ENCODE peak calls at places on chromosome 10, in five cellular contexts. One of them, this sample, is unnamed. For H3K4me1, the result is how much of the 10 kb centered on the place peaks cover.

GRCh38 chr10:53395449-53395848 is 622.9 kb upstream of the MBL2 start:
- DNase-seq in keratinocyte: no peak
- DNase-seq in left ventricle myocardium inferior: no peak
- DNase-seq in transverse colon: no peak
- DNase-seq in ascending aorta: no peak
- DNase-seq in this sample: no peak

GRCh38 chr10:48439031-48439430 is 132.6 kb downstream of the MAPK8 start:
- DNase-seq in transverse colon: no peak
- DNase-seq in left ventricle myocardium inferior: no peak
- DNase-seq in keratinocyte: no peak
- DNase-seq in ascending aorta: no peak
- DNase-seq in this sample: no peak

GRCh38 chr10:57844387-57844998 is 423.2 kb downstream of the IPMK start:
- DNase-seq in keratinocyte: no peak
- DNase-seq in left ventricle myocardium inferior: no peak
- DNase-seq in transverse colon: no peak
- DNase-seq in ascending aorta: no peak
- DNase-seq in this sample: no peak

GRCh38 chr10:7763929-7764328 is 23.9 kb downstream of the KIN start:
- DNase-seq in left ventricle myocardium inferior: no peak
- DNase-seq in transverse colon: no peak
- DNase-seq in ascending aorta: no peak
- DNase-seq in keratinocyte: no peak
- DNase-seq in this sample: no peak

GRCh38 chr10:129961274-129961839 is 2.7 kb downstream of the EBF3 start:
- DNase-seq in ascending aorta: peak
- DNase-seq in keratinocyte: no peak
- DNase-seq in left ventricle myocardium inferior: no peak
- DNase-seq in transverse colon: no peak
- DNase-seq in this sample: no peak

GRCh38 chr10:3852147-3852904 is 67.3 kb upstream of the KLF6 start:
- DNase-seq in ascending aorta: peak
- DNase-seq in keratinocyte: peak
- DNase-seq in left ventricle myocardium inferior: peak
- DNase-seq in transverse colon: peak
- DNase-seq in this sample: peak

GRCh38 chr10:33284945-33285344 is 49.5 kb downstream of the NRP1 start:
- DNase-seq in left ventricle myocardium inferior: no peak
- DNase-seq in keratinocyte: no peak
- DNase-seq in transverse colon: no peak
- DNase-seq in ascending aorta: no peak
- DNase-seq in this sample: no peak

GRCh38 chr10:95168694-95169093 is 25.3 kb upstream of the ACSM6 start:
- DNase-seq in keratinocyte: no peak
- DNase-seq in transverse colon: no peak
- DNase-seq in ascending aorta: no peak
- DNase-seq in left ventricle myocardium inferior: no peak
- DNase-seq in this sample: no peak

GRCh38 chr10:6878067-6878412 is 298.0 kb upstream of the PRKCQ start:
- DNase-seq in transverse colon: no peak
- DNase-seq in keratinocyte: no peak
- DNase-seq in ascending aorta: no peak
- DNase-seq in left ventricle myocardium inferior: no peak
- DNase-seq in this sample: no peak

GRCh38 chr10:29600067-29600466 is 34.7 kb downstream of the SVIL start:
- DNase-seq in transverse colon: no peak
- DNase-seq in left ventricle myocardium inferior: no peak
- DNase-seq in ascending aorta: peak
- DNase-seq in keratinocyte: peak
- DNase-seq in this sample: no peak

GRCh38 chr10:71281646-71282322 is 37.3 kb upstream of the SLC29A3 start:
- DNase-seq in keratinocyte: no peak
- DNase-seq in left ventricle myocardium inferior: no peak
- DNase-seq in ascending aorta: no peak
- DNase-seq in transverse colon: no peak
- DNase-seq in this sample: no peak

GRCh38 chr10:93393231-93393630 is 88.9 kb downstream of the MYOF start:
- DNase-seq in transverse colon: no peak
- DNase-seq in ascending aorta: no peak
- DNase-seq in left ventricle myocardium inferior: no peak
- DNase-seq in keratinocyte: no peak
- DNase-seq in this sample: no peak

GRCh38 chr10:97566338-97566986 is 6.1 kb upstream of the ANKRD2 start:
- DNase-seq in ascending aorta: no peak
- DNase-seq in keratinocyte: no peak
- DNase-seq in transverse colon: no peak
- DNase-seq in left ventricle myocardium inferior: no peak
- DNase-seq in this sample: no peak

GRCh38 chr10:97561678-97562077 is 10.9 kb upstream of the ANKRD2 start:
- DNase-seq in keratinocyte: no peak
- DNase-seq in transverse colon: no peak
- DNase-seq in left ventricle myocardium inferior: no peak
- DNase-seq in ascending aorta: no peak
- DNase-seq in this sample: no peak

GRCh38 chr10:97563337-97563736 is 9.2 kb upstream of the ANKRD2 start:
- DNase-seq in transverse colon: no peak
- DNase-seq in ascending aorta: no peak
- DNase-seq in left ventricle myocardium inferior: no peak
- DNase-seq in keratinocyte: no peak
- DNase-seq in this sample: no peak

GRCh38 chr10:97567891-97568290 is 4.7 kb upstream of the ANKRD2 start:
- DNase-seq in ascending aorta: no peak
- DNase-seq in keratinocyte: no peak
- DNase-seq in left ventricle myocardium inferior: no peak
- DNase-seq in transverse colon: no peak
- DNase-seq in this sample: no peak

GRCh38 chr10:97564776-97565175 is 7.8 kb upstream of the ANKRD2 start:
- DNase-seq in left ventricle myocardium inferior: no peak
- DNase-seq in ascending aorta: no peak
- DNase-seq in transverse colon: no peak
- DNase-seq in keratinocyte: no peak
- DNase-seq in this sample: no peak
- H3K4me1 ChIP-seq in left ventricle myocardium inferior: under half
- H3K4me1 ChIP-seq in ascending aorta: under half
- H3K4me1 ChIP-seq in transverse colon: under half
- H3K4me1 ChIP-seq in keratinocyte: under half
- H3K4me1 ChIP-seq in this sample: under half

DNA sequence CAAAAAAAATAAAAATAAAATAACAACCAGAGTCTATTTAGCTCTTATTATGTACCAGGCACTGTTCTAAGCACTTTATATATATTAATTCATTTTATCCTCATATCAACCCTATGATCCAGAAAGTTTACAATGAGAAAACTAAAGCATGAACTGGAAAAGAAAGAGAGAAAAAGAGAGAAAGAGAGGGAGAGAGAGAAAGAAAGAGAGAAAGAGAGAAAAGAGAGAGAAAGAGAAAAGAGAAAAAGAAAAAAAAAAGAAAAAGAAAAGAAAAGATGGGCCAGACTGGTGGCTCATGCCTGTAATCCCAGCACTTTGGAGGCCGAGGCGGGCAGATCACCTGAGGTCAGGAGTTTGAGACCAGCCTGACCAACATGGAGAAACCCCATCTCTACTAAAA is 9.9 kb downstream of the ARMH3 start:
- DNase-seq in ascending aorta: no peak
- DNase-seq in transverse colon: no peak
- DNase-seq in left ventricle myocardium inferior: no peak
- DNase-seq in keratinocyte: no peak
- DNase-seq in this sample: no peak
- H3K4me1 ChIP-seq in ascending aorta: under half
- H3K4me1 ChIP-seq in transverse colon: under half
- H3K4me1 ChIP-seq in left ventricle myocardium inferior: under half
- H3K4me1 ChIP-seq in keratinocyte: under half
- H3K4me1 ChIP-seq in this sample: under half

DNA sequence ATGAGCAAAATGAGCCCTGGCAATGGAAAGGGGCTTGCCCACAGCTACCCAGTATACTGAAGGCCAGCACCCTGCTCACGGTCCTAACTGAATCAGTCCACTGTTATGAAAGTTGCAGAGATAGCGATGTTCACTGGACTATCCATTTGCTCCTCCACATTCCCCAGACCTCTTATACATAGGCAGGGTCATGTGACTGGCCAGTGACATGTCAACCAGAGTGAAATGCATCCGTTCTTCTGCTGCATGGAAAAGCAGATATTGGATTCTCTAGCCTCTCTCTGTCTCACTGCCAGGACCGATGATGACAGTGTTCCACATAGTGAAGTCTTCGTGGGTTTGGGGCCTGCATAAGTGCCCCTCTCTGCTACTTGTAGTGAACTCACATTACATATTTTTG is 503.4 kb downstream of the RPS24 start:
- DNase-seq in left ventricle myocardium inferior: no peak
- DNase-seq in transverse colon: no peak
- DNase-seq in ascending aorta: no peak
- DNase-seq in keratinocyte: no peak
- DNase-seq in this sample: no peak
- H3K4me1 ChIP-seq in left ventricle myocardium inferior: under half
- H3K4me1 ChIP-seq in transverse colon: under half
- H3K4me1 ChIP-seq in ascending aorta: under half
- H3K4me1 ChIP-seq in keratinocyte: under half
- H3K4me1 ChIP-seq in this sample: under half

DNA sequence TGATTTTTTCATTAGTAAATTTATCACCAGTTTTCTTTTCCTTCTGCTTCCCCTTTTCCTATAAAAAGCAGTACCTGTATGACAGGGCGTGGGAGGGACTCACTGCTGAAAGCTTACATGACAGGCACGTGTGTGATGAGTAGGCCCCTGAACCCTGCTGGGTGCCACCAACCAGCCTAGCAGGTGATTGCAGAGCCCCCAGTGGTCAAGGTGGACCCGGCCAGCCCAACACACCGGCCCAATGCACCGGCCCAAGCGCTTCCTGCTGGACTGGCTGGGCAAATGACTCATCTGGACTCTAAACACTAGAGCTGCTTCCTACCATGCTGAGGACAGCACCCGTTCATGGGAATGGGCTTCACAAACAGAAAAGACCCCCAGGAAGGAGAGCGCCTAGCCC is 89.8 kb upstream of the TMEM72 start:
- DNase-seq in keratinocyte: no peak
- DNase-seq in transverse colon: no peak
- DNase-seq in left ventricle myocardium inferior: no peak
- DNase-seq in ascending aorta: no peak
- DNase-seq in this sample: no peak
- H3K4me1 ChIP-seq in keratinocyte: under half
- H3K4me1 ChIP-seq in transverse colon: under half
- H3K4me1 ChIP-seq in left ventricle myocardium inferior: under half
- H3K4me1 ChIP-seq in ascending aorta: under half
- H3K4me1 ChIP-seq in this sample: under half

GRCh38 chr10:73923935-73924598 is 13.1 kb downstream of the PLAU start:
- DNase-seq in ascending aorta: no peak
- DNase-seq in keratinocyte: no peak
- DNase-seq in transverse colon: no peak
- DNase-seq in left ventricle myocardium inferior: no peak
- DNase-seq in this sample: no peak
- H3K4me1 ChIP-seq in ascending aorta: under half
- H3K4me1 ChIP-seq in keratinocyte: under half
- H3K4me1 ChIP-seq in transverse colon: under half
- H3K4me1 ChIP-seq in left ventricle myocardium inferior: under half
- H3K4me1 ChIP-seq in this sample: under half

GRCh38 chr10:44960098-44960480 is 487 bp downstream of the RASSF4 start:
- DNase-seq in transverse colon: no peak
- DNase-seq in ascending aorta: no peak
- DNase-seq in left ventricle myocardium inferior: no peak
- DNase-seq in keratinocyte: no peak
- DNase-seq in this sample: no peak
- H3K4me1 ChIP-seq in transverse colon: under half
- H3K4me1 ChIP-seq in ascending aorta: under half
- H3K4me1 ChIP-seq in left ventricle myocardium inferior: half or more
- H3K4me1 ChIP-seq in keratinocyte: under half
- H3K4me1 ChIP-seq in this sample: under half

DNA sequence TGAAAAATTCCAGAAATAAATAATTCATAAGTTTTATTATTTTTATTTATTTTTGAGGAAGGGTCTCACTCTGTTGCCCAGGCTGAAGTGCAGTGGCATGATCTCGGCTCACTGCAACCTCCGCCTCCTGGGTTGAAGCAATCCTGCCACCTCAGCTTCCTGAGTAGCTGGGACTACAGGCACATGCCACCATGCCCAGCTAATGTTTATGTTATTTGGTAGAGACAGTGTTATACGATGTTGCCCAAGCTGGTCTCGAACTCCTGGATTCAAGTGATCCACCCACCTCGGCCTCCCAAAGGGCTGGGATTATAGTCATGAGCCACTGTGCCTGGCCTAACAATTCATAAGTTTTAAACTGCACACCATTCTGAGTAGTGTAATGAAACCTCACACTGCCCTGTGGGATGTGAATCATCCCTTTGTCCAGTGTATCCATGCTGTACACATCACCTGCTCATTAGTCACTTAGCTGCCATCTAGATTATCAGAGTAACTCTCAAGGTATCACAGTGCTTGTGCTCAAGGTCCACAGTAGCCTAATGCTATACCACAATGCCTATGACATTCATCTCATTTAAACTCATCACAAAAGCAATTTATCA is 17.9 kb downstream of the RTKN2 start:
- DNase-seq in keratinocyte: peak
- DNase-seq in transverse colon: no peak
- DNase-seq in left ventricle myocardium inferior: no peak
- DNase-seq in ascending aorta: no peak
- DNase-seq in this sample: peak
- H3K4me1 ChIP-seq in keratinocyte: under half
- H3K4me1 ChIP-seq in transverse colon: under half
- H3K4me1 ChIP-seq in left ventricle myocardium inferior: under half
- H3K4me1 ChIP-seq in ascending aorta: under half
- H3K4me1 ChIP-seq in this sample: under half

This sample was measured in Panc1.